ENCODE peak calls at places on chromosomes 16 and 17, in five cellular contexts. O is colonic mucosa, R is thoracic aorta, Z is epithelial cell of esophagus, B is heart right ventricle. Y is an unnamed sample.

GRCh38 chr17:43398724-43399595 is at the start of gene ARL4D:
- DNase-seq in B (peak; percentile 91), O (peak; percentile 92), R (peak; percentile 65), Z (peak; percentile 81), Y (peak; percentile 66)

GRCh38 chr17:35284955-35285354 is 42.1 kb downstream of the SLFN5 start:
- DNase-seq in R (no peak), O (no peak), B (no peak), Z (no peak), Y (no peak)

GRCh38 chr16:29821663-29822115 is 1.4 kb downstream of the MVP start:
- DNase-seq in R (no peak), Z (peak; percentile 78), O (no peak), B (no peak), Y (no peak)

GRCh38 chr17:77002103-77003045 is 134.2 kb downstream of the MGAT5B start:
- DNase-seq in B (no peak), R (no peak), Z (peak; percentile 64), O (no peak), Y (no peak)

GRCh38 chr16:9521749-9522370 is 430.4 kb downstream of the HAPSTR1 start:
- DNase-seq in Z (no peak), R (no peak), O (no peak), B (no peak), Y (no peak)

GRCh38 chr16:27253526-27253930 is 15.0 kb downstream of the NSMCE1 start:
- DNase-seq in O (no peak), B (no peak), Z (peak; percentile 81), R (no peak), Y (no peak)

GRCh38 chr17:3929764-3930163 is 13.5 kb upstream of the P2RX1 start:
- DNase-seq in Z (no peak), R (no peak), B (no peak), O (no peak), Y (no peak)

GRCh38 chr16:397736-398332 is 835 bp downstream of the NME4 start:
- DNase-seq in Z (peak; percentile 63), R (no peak), B (peak; percentile 73), O (peak; percentile 70), Y (peak; percentile 70)

GRCh38 chr17:82900741-82901140 is 60.9 kb upstream of the ZNF750 start:
- DNase-seq in Z (no peak), R (no peak), O (no peak), B (no peak), Y (no peak)

GRCh38 chr17:2395258-2396170 is 5.3 kb downstream of the MNT start:
- DNase-seq in R (no peak), B (no peak), Z (peak; percentile 39), O (peak; percentile 66), Y (peak; percentile 89)

GRCh38 chr17:37847811-37848331 is 76.3 kb upstream of the TBC1D3K start:
- DNase-seq in O (no peak), Z (peak; percentile 35), R (no peak), B (no peak), Y (no peak)

DNA sequence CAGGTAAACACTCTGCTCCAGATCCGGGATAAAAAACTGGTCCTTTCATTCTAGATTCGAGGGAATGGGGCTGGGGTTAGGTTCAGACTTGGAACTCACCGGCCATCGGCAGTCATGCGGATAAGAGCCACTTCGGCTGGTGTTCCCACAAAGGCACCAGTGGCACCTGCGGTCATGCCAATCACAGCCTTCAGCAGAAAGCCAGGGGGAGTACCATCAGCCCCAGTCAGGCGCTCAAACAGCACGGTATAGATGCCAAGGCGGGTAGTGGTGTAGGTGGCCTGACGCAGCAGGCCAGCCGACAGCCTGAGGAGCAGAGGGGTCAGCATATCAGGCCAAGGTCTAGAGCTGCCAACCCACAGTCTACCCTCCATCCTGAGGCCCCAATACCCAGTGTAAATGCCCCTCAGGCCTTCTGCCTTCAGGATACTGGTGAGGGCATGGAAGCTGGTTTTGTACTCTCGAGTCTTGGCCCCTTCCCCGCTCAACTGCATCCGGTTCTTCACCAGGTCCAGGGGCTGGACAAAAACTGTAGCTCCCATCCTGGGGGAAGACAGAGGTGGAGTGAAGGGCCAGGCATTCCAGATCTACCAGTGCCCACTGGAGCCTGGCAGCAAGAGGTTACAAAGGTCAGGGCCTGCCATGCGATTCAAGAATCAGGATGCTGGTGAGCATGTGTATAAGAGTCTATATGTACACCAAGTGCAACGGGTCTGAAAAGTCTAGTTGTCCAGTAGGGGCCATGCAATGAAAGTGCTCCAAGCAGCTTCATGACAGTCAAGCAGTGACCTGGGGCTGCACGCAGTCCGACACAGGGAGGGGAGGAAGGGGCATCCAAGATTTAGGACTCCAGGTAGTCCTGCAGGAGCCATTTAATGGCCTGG is 934 bp downstream of the SLC25A11 start:
- DNase-seq in O (no peak), Z (no peak), B (no peak), R (no peak), Y (no peak)
- TF ChIP-seq CTCF in O (no peak), Z (no peak), B (no peak), R (no peak), Y (no peak)

GRCh38 chr17:7419833-7420610 is at the start of gene SPEM1:
- DNase-seq in B (no peak), O (no peak), R (no peak), Z (no peak), Y (no peak)
- TF ChIP-seq CTCF in B (no peak), O (no peak), R (no peak), Z (no peak), Y (no peak)

GRCh38 chr17:56727876-56728617 is 105.7 kb downstream of the C17orf67 start:
- DNase-seq in O (no peak), R (no peak), B (no peak), Z (peak; percentile 67), Y (no peak)
- TF ChIP-seq CTCF in O (no peak), R (no peak), B (no peak), Z (no peak), Y (no peak)

GRCh38 chr16:85046957-85047866 is 19.6 kb downstream of the KIAA0513 start:
- DNase-seq in Z (no peak), B (no peak), O (peak; percentile 85), R (no peak), Y (no peak)
- TF ChIP-seq CTCF in Z (no peak), B (no peak), O (no peak), R (no peak), Y (no peak)

GRCh38 chr16:57609541-57610401 is 18.7 kb upstream of the ADGRG1 start:
- DNase-seq in Z (peak; percentile 36), O (peak; percentile 19), R (no peak), B (peak; percentile 48), Y (peak; percentile 27)
- TF ChIP-seq CTCF in Z (peak; percentile 41), O (no peak), R (no peak), B (peak; percentile 34), Y (no peak)

Y was measured in CD14-positive monocyte.